ENCODE peak calls at places on chromosomes 13 and 19, in nine cellular contexts. D is GF-D8; G is NCI-H1048; H is memory B cell; Z is AG08396; R is astrocyte of the hippocampus; T is AG04450; M is posterior cingulate gyrus; N is activated CD8-positive, alpha-beta memory T cell treated with anti-CD3 and anti-CD28 coated beads for 4 hours. A is an unnamed sample.

GRCh38 chr19:974564-975257 is 9.4 kb upstream of the WDR18 start:
- DNase-seq in D (no peak), G (no peak), H (no peak), Z (no peak), R (no peak), T (no peak), M (no peak), N (no peak), A (no peak)

GRCh38 chr19:49665301-49666119 is at the start of the genes BCL2L12 and IRF3:
- DNase-seq in D (peak), G (peak), H (peak), Z (peak), R (peak), T (peak), M (peak), N (peak), A (peak)

GRCh38 chr13:113670541-113670940 is 3.5 kb downstream of the GRK1 start:
- DNase-seq in D (no peak), G (no peak), H (no peak), Z (no peak), R (no peak), T (no peak), M (no peak), N (no peak), A (no peak)

GRCh38 chr19:28020631-28021315 is 1192.2 kb downstream of the UQCRFS1 start:
- DNase-seq in D (no peak), G (no peak), H (no peak), Z (no peak), R (peak), T (no peak), M (no peak), N (no peak), A (no peak)

GRCh38 chr13:41915096-41915495 is 45.8 kb downstream of the VWA8 start:
- DNase-seq in D (no peak), G (no peak), H (no peak), Z (no peak), R (no peak), T (no peak), M (no peak), N (no peak), A (no peak)

GRCh38 chr19:44807652-44808462 is 1.0 kb upstream of the BCAM start:
- DNase-seq in D (no peak), G (no peak), H (no peak), Z (peak), R (peak), T (no peak), M (no peak), N (no peak), A (no peak)

GRCh38 chr13:84823528-84823927 is 941.3 kb upstream of the SLITRK1 start:
- DNase-seq in D (no peak), G (no peak), H (no peak), Z (no peak), R (no peak), T (no peak), M (no peak), N (no peak), A (no peak)

GRCh38 chr19:1690570-1691307 is 38.3 kb upstream of the TCF3 start:
- DNase-seq in D (no peak), G (no peak), H (peak), Z (peak), R (no peak), T (no peak), M (no peak), N (no peak), A (no peak)

GRCh38 chr13:22278336-22278929 is 607.6 kb downstream of the FGF9 start:
- DNase-seq in D (no peak), G (no peak), H (peak), Z (peak), R (peak), T (peak), M (peak), N (peak), A (peak)

A was measured in central memory CD8-positive, alpha-beta T cell.